ENCODE peak calls at places on chromosome 16, in six cellular contexts. A is testis, U is endothelial cell of umbilical vein, G is heart left ventricle, L is GM06990, I is K562. J is an unnamed sample.

GRCh38 chr16:83344014-83344413 is 463.8 kb upstream of the HSBP1 start:
- DNase-seq in A (no peak), I (no peak), G (no peak), U (peak; percentile 98), L (no peak), J (no peak)

GRCh38 chr16:4520913-4521312 is 17.7 kb downstream of the CDIP1 start:
- DNase-seq in A (no peak), L (no peak), U (no peak), I (no peak), G (no peak), J (no peak)

GRCh38 chr16:23712976-23713375 is at the start of gene ERN2:
- DNase-seq in U (no peak), I (peak; percentile 50), G (no peak), A (no peak), L (no peak), J (no peak)

GRCh38 chr16:4140652-4141051 is 24.4 kb upstream of the ADCY9 start:
- DNase-seq in U (peak; percentile 15), A (no peak), I (no peak), G (no peak), L (no peak), J (peak; percentile 40)

GRCh38 chr16:11105038-11105903 is 150.7 kb downstream of the SOCS1 start:
- DNase-seq in A (peak; percentile 37), L (peak; percentile 72), U (peak; percentile 56), I (peak; percentile 80), G (no peak), J (peak; percentile 89)

GRCh38 chr16:79598341-79599181 is 2.0 kb downstream of the MAF start:
- DNase-seq in A (peak; percentile 50), U (no peak), G (peak; percentile 74), L (peak; percentile 25), I (no peak), J (peak; percentile 10)

GRCh38 chr16:58021661-58022551 is 3.6 kb upstream of the MMP15 start:
- DNase-seq in G (peak; percentile 21), U (no peak), L (no peak), A (no peak), I (no peak), J (no peak)

GRCh38 chr16:57981636-57982035 is 10.7 kb upstream of the CNGB1 start:
- DNase-seq in L (no peak), G (no peak), U (no peak), I (no peak), A (no peak), J (peak; percentile 41)

GRCh38 chr16:50400312-50400966 is 31.7 kb upstream of the BRD7 start:
- DNase-seq in U (no peak), G (no peak), I (no peak), L (no peak), A (no peak), J (no peak)

GRCh38 chr16:50862818-50863672 is 121.2 kb downstream of the CYLD start:
- DNase-seq in A (no peak), G (no peak), U (no peak), I (no peak), L (no peak), J (no peak)

GRCh38 chr16:57739756-57740422 is 4.3 kb downstream of the KATNB1 start:
- DNase-seq in G (no peak), I (no peak), U (no peak), L (no peak), A (no peak), J (no peak)

GRCh38 chr16:26816885-26817571 is 249.7 kb upstream of the C16orf82 start:
- DNase-seq in I (peak; percentile 27), G (no peak), U (no peak), A (no peak), L (no peak), J (no peak)

GRCh38 chr16:67613808-67614207 is 31.1 kb upstream of the CARMIL2 start:
- DNase-seq in U (no peak), I (no peak), A (peak; percentile 5), L (no peak), G (no peak), J (no peak)

GRCh38 chr16:71484006-71484893 is 4.9 kb downstream of the ZNF19 start:
- DNase-seq in G (peak; percentile 90), U (peak; percentile 88), A (peak; percentile 96), L (peak; percentile 87), I (peak; percentile 87), J (peak; percentile 92)

GRCh38 chr16:27320261-27321012 is 6.7 kb downstream of the IL4R start:
- DNase-seq in I (no peak), G (no peak), A (peak; percentile 57), L (no peak), U (no peak), J (no peak)

GRCh38 chr16:3681206-3681605 is 26.7 kb downstream of the DNASE1 start:
- DNase-seq in A (no peak), L (no peak), G (peak; percentile 39), U (no peak), I (no peak), J (no peak)

GRCh38 chr16:31022574-31023251 is 10.6 kb upstream of the STX4 start:
- DNase-seq in G (no peak), L (no peak), I (no peak), U (no peak), A (peak; percentile 47), J (no peak)

GRCh38 chr16:81537721-81538561 is 93.3 kb downstream of the CMIP start:
- DNase-seq in G (no peak), U (no peak), I (no peak), A (no peak), L (no peak), J (no peak)

GRCh38 chr16:4750896-4751295 is 16.1 kb downstream of the ZNF500 start:
- DNase-seq in A (no peak), L (no peak), U (no peak), G (no peak), I (no peak), J (no peak)

GRCh38 chr16:53984936-53985335 is 281.0 kb downstream of the FTO start:
- DNase-seq in I (no peak), U (no peak), L (no peak), A (no peak), G (no peak), J (no peak)

GRCh38 chr16:47779201-47780016 is 318.3 kb downstream of the PHKB start:
- DNase-seq in A (peak; percentile 65), U (peak; percentile 58), G (no peak), I (peak; percentile 10), L (peak; percentile 15), J (peak; percentile 41)

GRCh38 chr16:77951788-77952187 is 70.6 kb upstream of the CLEC3A start:
- DNase-seq in A (no peak), L (no peak), U (no peak), G (no peak), I (peak; percentile 23), J (peak; percentile 69)

GRCh38 chr16:48384305-48384981 is 770 bp downstream of the SIAH1 start:
- DNase-seq in G (peak; percentile 65), I (no peak), L (peak; percentile 52), A (peak; percentile 77), U (peak; percentile 61), J (peak; percentile 61)

GRCh38 chr16:69179255-69180010 is 7.5 kb upstream of the SNTB2 start:
- DNase-seq in A (peak; percentile 87), G (peak; percentile 81), I (no peak), U (peak; percentile 89), L (no peak), J (no peak)

DNA sequence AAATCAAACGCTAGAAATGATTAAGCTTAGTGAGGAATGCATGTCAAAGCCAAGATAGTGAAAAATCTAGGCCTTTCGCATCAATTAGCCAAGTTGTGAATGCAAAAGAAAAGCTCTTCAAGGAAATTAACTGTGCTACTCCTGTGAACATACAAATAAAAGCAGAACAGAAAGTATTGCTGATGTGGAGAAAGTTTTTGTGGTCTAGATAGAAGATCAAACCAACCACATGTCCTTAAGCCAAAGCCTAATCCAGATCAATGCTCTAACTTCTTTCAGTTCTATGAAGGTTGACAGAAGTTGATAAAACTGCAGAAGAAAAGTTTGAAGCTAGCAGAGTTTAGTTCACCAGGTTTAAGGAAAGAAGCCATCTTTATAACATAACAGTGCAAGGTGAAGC is 1044.6 kb downstream of the CDH11 start:
- DNase-seq in L (no peak), I (no peak), U (no peak), G (no peak), A (no peak), J (no peak)
- H3K4me3 ChIP-seq in L (no peak overlapping the region), I (no peak overlapping the region), U (no peak overlapping the region), G (no peak overlapping the region), A (no peak overlapping the region), J (no peak overlapping the region)

DNA sequence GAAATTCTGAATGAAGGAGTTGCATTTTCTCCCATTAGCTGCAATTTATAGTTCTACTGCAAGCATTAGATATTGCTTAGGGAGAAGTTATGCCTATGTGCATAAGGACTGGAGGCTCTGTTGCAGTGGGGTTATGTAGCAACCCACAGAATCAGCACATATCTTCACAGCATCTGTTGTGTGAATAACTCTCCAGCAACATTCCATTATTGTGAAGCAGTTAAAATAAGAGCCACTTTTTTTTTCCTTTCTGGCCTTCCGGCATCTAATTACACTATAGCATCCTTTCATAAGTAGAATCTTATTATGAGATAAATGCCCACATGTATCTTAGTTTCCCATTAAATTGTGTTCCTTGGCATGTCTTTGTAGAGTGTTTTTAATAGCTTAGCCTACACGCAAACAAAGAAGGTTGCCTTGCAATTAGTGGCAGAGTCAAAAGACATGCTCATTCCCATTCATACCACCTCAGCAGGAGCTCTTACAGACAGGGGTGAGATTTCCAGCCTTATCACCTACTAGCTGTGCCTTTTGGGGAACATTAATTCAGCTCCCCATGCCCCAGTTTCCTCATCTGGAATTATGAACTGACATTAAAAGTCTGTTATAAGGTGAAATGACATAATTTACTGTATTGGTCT is 596.0 kb upstream of the GOT2 start:
- DNase-seq in G (no peak), A (no peak), L (no peak), I (no peak), U (no peak), J (no peak)
- H3K4me3 ChIP-seq in G (no peak overlapping the region), A (no peak overlapping the region), L (no peak overlapping the region), I (no peak overlapping the region), U (no peak overlapping the region), J (no peak overlapping the region)

GRCh38 chr16:35255816-35256215 is 1796.4 kb downstream of the TP53TG3F start:
- DNase-seq in L (no peak), G (no peak), I (no peak), U (no peak), A (no peak), J (no peak)
- H3K4me3 ChIP-seq in L (no peak overlapping the region), G (no peak overlapping the region), I (no peak overlapping the region), U (no peak overlapping the region), A (peak overlapping the region; percentile 32), J (no peak overlapping the region)

GRCh38 chr16:88389191-88389590 is 6.4 kb downstream of the ZNF469 start:
- DNase-seq in U (no peak), G (no peak), I (no peak), A (no peak), L (no peak), J (no peak)

GRCh38 chr16:88385831-88386815 is 3.4 kb downstream of the ZNF469 start:
- DNase-seq in L (no peak), U (no peak), A (no peak), G (peak; percentile 11), I (no peak), J (no peak)

GRCh38 chr16:88385112-88385594 is 2.4 kb downstream of the ZNF469 start:
- DNase-seq in A (no peak), L (no peak), G (peak; percentile 2), I (no peak), U (no peak), J (no peak)

GRCh38 chr16:88387941-88388627 is 5.3 kb downstream of the ZNF469 start:
- DNase-seq in G (no peak), U (peak; percentile 10), I (no peak), L (no peak), A (peak; percentile 36), J (no peak)

DNA sequence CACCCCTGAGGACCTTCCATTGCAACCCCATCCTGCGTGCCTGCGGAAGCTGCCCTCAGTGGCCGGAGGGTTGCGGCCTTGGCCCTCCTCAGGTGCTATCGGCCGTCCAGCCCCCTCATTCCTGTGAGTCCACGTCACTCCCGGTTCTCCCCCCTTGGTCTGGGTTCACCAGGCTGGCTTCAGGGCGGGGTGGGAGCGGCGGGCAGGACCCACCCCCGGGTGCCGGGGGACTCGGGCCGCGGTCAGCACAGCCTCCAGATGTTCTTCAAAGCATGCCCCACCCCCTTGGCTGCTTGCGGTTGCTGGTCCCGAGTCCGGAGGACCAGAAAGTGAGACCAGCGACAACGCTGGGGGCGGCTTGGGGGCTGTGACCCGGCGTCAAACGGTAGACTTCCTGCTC is 4.4 kb downstream of the ZNF469 start:
- DNase-seq in U (no peak), G (no peak), L (no peak), I (peak; percentile 48), A (no peak), J (no peak)
- H3K4me3 ChIP-seq in U (no peak overlapping the region), G (no peak overlapping the region), L (no peak overlapping the region), I (no peak overlapping the region), A (no peak overlapping the region), J (no peak overlapping the region)